ENCODE peak calls at places on chromosomes 12 and 14, in seven cellular contexts. Z is ecto neural progenitor cell; T is stimulated activated CD4-positive, alpha-beta T cell treated with anti-CD3 and anti-CD28 coated beads, Interleukin-12 subunit alpha, Interleukin-12 subunit beta, amount 100 ng/mL, for 48 hours; Y is kidney epithelial cell; M is GM20000; N is sciatic nerve; J is psoas muscle. H is an unnamed sample.

GRCh38 chr12:120855823-120856589 is 48.2 kb downstream of the SPPL3 start:
- DNase-seq in N (no peak), Y (no peak), J (no peak), M (no peak), T (no peak), Z (no peak), H (no peak)

GRCh38 chr14:50943943-50944646 is at the start of gene PYGL:
- DNase-seq in T (no peak), Y (no peak), Z (peak; percentile 84), J (peak; percentile 84), M (peak; percentile 82), N (peak; percentile 88), H (no peak)

GRCh38 chr14:21072102-21072501 is 2.0 kb downstream of the ARHGEF40 start:
- DNase-seq in J (no peak), M (no peak), N (no peak), Z (no peak), T (no peak), Y (no peak), H (no peak)

GRCh38 chr14:56585461-56586084 is 6.0 kb downstream of the TMEM260 start:
- DNase-seq in Z (no peak), T (no peak), Y (no peak), J (no peak), N (no peak), M (no peak), H (no peak)

GRCh38 chr14:33063521-33063920 is 124.8 kb downstream of the NPAS3 start:
- DNase-seq in M (no peak), J (no peak), N (no peak), Z (no peak), Y (no peak), T (no peak), H (no peak)

GRCh38 chr14:56117765-56118610 is at the start of gene PELI2:
- DNase-seq in N (peak; percentile 86), T (peak; percentile 43), Z (peak; percentile 83), Y (no peak), M (peak; percentile 82), J (peak; percentile 87), H (peak; percentile 77)

GRCh38 chr12:27869567-27869966 is 89.5 kb upstream of the MANSC4 start:
- DNase-seq in N (no peak), J (no peak), Y (no peak), T (no peak), M (no peak), Z (no peak), H (no peak)

GRCh38 chr12:23428758-23429157 is 520.7 kb downstream of the SOX5 start:
- DNase-seq in J (no peak), Y (no peak), M (no peak), T (no peak), Z (no peak), N (no peak), H (no peak)

GRCh38 chr12:39435531-39435930 is 7.4 kb downstream of the KIF21A start:
- DNase-seq in T (no peak), J (no peak), M (no peak), Y (no peak), N (no peak), Z (no peak), H (no peak)

GRCh38 chr12:4172999-4173398 is 100.6 kb upstream of the CCND2 start:
- DNase-seq in T (no peak), N (no peak), Y (no peak), M (no peak), Z (no peak), J (no peak), H (no peak)

GRCh38 chr12:85642810-85643209 is 193.4 kb downstream of the RASSF9 start:
- DNase-seq in J (no peak), N (no peak), M (no peak), Y (no peak), T (no peak), Z (no peak), H (no peak)

GRCh38 chr12:7108928-7109920 is at the start of gene C1RL:
- DNase-seq in J (peak; percentile 95), Z (peak; percentile 94), Y (peak; percentile 39), M (peak; percentile 64), T (peak; percentile 94), N (peak; percentile 97), H (peak; percentile 67)

GRCh38 chr14:88323520-88324199 is 591 bp upstream of the KCNK10 start:
- DNase-seq in Y (no peak), J (no peak), T (no peak), N (no peak), Z (peak; percentile 88), M (peak; percentile 87), H (no peak)

GRCh38 chr12:77577756-77578155 is 252.9 kb upstream of the NAV3 start:
- DNase-seq in T (no peak), M (no peak), J (no peak), Y (no peak), Z (no peak), N (no peak), H (no peak)

GRCh38 chr14:77376380-77376770 is 519 bp downstream of the TMED8 start:
- DNase-seq in M (peak; percentile 30), Z (no peak), N (peak; percentile 59), Y (no peak), J (peak; percentile 64), T (peak; percentile 20), H (peak; percentile 10)

GRCh38 chr12:126811401-126811800 is 1455.6 kb upstream of the TMEM132C start:
- DNase-seq in J (no peak), Y (no peak), M (no peak), N (no peak), Z (no peak), T (no peak), H (no peak)

GRCh38 chr12:123253606-123254459 is 17.8 kb downstream of the CDK2AP1 start:
- DNase-seq in N (no peak), T (no peak), M (no peak), Y (no peak), Z (no peak), J (no peak), H (no peak)

GRCh38 chr14:75432406-75432805 is 4.6 kb downstream of the JDP2 start:
- DNase-seq in Z (no peak), J (no peak), T (no peak), N (no peak), M (no peak), Y (no peak), H (no peak)

GRCh38 chr14:99412122-99413061 is 68.3 kb downstream of the SETD3 start:
- DNase-seq in J (no peak), M (no peak), Y (peak; percentile 19), T (no peak), N (no peak), Z (peak; percentile 39), H (no peak)

GRCh38 chr12:47071241-47071852 is 8.1 kb upstream of the PCED1B start:
- DNase-seq in Y (no peak), N (no peak), M (peak; percentile 16), J (no peak), Z (no peak), T (no peak), H (no peak)

GRCh38 chr14:55353686-55354467 is 57.8 kb downstream of the ATG14 start:
- DNase-seq in T (no peak), M (no peak), J (no peak), Z (no peak), Y (no peak), N (no peak), H (no peak)

GRCh38 chr14:53167602-53168328 is 14.6 kb upstream of the DDHD1 start:
- DNase-seq in M (no peak), Z (no peak), N (no peak), Y (no peak), T (no peak), J (no peak), H (no peak)

GRCh38 chr12:132624186-132624855 is 5.7 kb downstream of the P2RX2 start:
- DNase-seq in Z (no peak), N (no peak), J (no peak), M (no peak), T (no peak), Y (no peak), H (no peak)

GRCh38 chr12:128813883-128814282 is 9.9 kb downstream of the SLC15A4 start:
- DNase-seq in Z (no peak), T (no peak), Y (no peak), J (no peak), M (no peak), N (no peak), H (no peak)

GRCh38 chr14:77579065-77579464 is 37.4 kb downstream of the SPTLC2 start:
- DNase-seq in T (no peak), N (no peak), M (no peak), J (no peak), Z (no peak), Y (no peak), H (no peak)

GRCh38 chr14:100336618-100337530 is 13.7 kb downstream of the SLC25A47 start:
- DNase-seq in Y (no peak), J (no peak), T (no peak), N (peak; percentile 47), M (peak; percentile 59), Z (no peak), H (no peak)

GRCh38 chr12:11927311-11927935 is 143.3 kb upstream of the BCL2L14 start:
- DNase-seq in T (no peak), Z (peak; percentile 73), M (no peak), J (no peak), Y (no peak), N (no peak), H (no peak)

GRCh38 chr12:116818948-116819832 is 62.1 kb downstream of the HRK start:
- DNase-seq in M (peak; percentile 98), J (peak; percentile 97), Y (peak; percentile 65), N (peak; percentile 93), T (peak; percentile 80), Z (peak; percentile 98), H (peak; percentile 89)

GRCh38 chr12:114888458-114888857 is 204.5 kb upstream of the TBX3 start:
- DNase-seq in Y (no peak), T (no peak), M (no peak), J (no peak), N (no peak), Z (no peak), H (no peak)

GRCh38 chr14:89924224-89924623 is 30.3 kb downstream of the EFCAB11 start:
- DNase-seq in Z (no peak), Y (no peak), T (no peak), N (no peak), J (no peak), M (no peak), H (no peak)

GRCh38 chr14:68235011-68235410 is 415.4 kb downstream of the RAD51B start:
- DNase-seq in T (no peak), M (no peak), Z (no peak), J (no peak), Y (no peak), N (no peak), H (no peak)

GRCh38 chr14:79426103-79426755 is 785.1 kb downstream of the DIO2 start:
- DNase-seq in Z (no peak), J (no peak), N (no peak), M (no peak), T (no peak), Y (no peak), H (no peak)

GRCh38 chr12:93608313-93608712 is 35.8 kb downstream of the SOCS2 start:
- DNase-seq in J (no peak), Y (no peak), T (no peak), Z (no peak), M (no peak), N (no peak), H (no peak)

GRCh38 chr14:68979722-68980552 is 835 bp upstream of the ACTN1 start:
- DNase-seq in N (peak; percentile 67), Y (no peak), J (peak; percentile 68), M (peak; percentile 38), Z (peak; percentile 66), T (no peak), H (no peak)

GRCh38 chr12:51247523-51248206 is 9.0 kb downstream of the DAZAP2 start:
- DNase-seq in N (no peak), J (no peak), Z (no peak), Y (no peak), M (no peak), T (no peak), H (no peak)

GRCh38 chr14:73394317-73394716 is 64.0 kb downstream of the NUMB start:
- DNase-seq in Z (no peak), N (no peak), J (no peak), Y (no peak), M (no peak), T (no peak), H (no peak)